ENCODE peak calls at places on chromosomes 5 and 9, in four cellular contexts. F is activated CD4-positive, alpha-beta T cell treated with anti-CD3 and anti-CD28 coated beads, Interleukin-2, amount 50 U/mL, for 4 hours; G is fibroblast of the aortic adventitia; P is NCI-H2081. Q is an unnamed sample.

GRCh38 chr5:78569441-78569840 is 79.1 kb downstream of the LHFPL2 start:
- DNase-seq in F (no peak), G (peak), P (no peak), Q (no peak)

GRCh38 chr5:128579669-128580068 is 41.6 kb upstream of the FBN2 start:
- DNase-seq in F (no peak), G (no peak), P (no peak), Q (no peak)

GRCh38 chr9:130432796-130433167 is 12.0 kb upstream of the ASS1 start:
- DNase-seq in F (no peak), G (no peak), P (no peak), Q (no peak)

GRCh38 chr5:142491260-142491659 is 166.4 kb upstream of the SPRY4 start:
- DNase-seq in F (no peak), G (no peak), P (no peak), Q (no peak)

GRCh38 chr5:179326176-179326997 is 18.9 kb downstream of the ADAMTS2 start:
- DNase-seq in F (no peak), G (peak), P (no peak), Q (no peak)

GRCh38 chr5:132215329-132215728 is 12.3 kb downstream of the P4HA2 start:
- DNase-seq in F (no peak), G (peak), P (no peak), Q (peak)

GRCh38 chr5:74864823-74865222 is 1.4 kb downstream of the FAM169A start:
- DNase-seq in F (no peak), G (no peak), P (no peak), Q (peak)

GRCh38 chr5:91206734-91207133 is 176.4 kb downstream of the ARRDC3 start:
- DNase-seq in F (no peak), G (peak), P (no peak), Q (no peak)

GRCh38 chr5:134115806-134116175 is 1.3 kb downstream of the TCF7 start:
- DNase-seq in F (no peak), G (no peak), P (no peak), Q (no peak)

GRCh38 chr9:6681957-6682501 is 36.5 kb upstream of the GLDC start:
- DNase-seq in F (no peak), G (no peak), P (no peak), Q (no peak)

GRCh38 chr9:127741831-127742434 is 6.8 kb upstream of the TOR2A start:
- DNase-seq in F (no peak), G (no peak), P (no peak), Q (no peak)

GRCh38 chr9:124662561-124662960 is 108.5 kb downstream of the NR6A1 start:
- DNase-seq in F (no peak), G (no peak), P (no peak), Q (no peak)

GRCh38 chr5:157864067-157864466 is 5.1 kb upstream of the CLINT1 start:
- DNase-seq in F (no peak), G (no peak), P (no peak), Q (no peak)

GRCh38 chr5:7000316-7000715 is 287.1 kb downstream of the TENT4A start:
- DNase-seq in F (no peak), G (no peak), P (no peak), Q (no peak)

GRCh38 chr5:76303917-76304316 is 99.2 kb upstream of the IQGAP2 start:
- DNase-seq in F (peak), G (no peak), P (peak), Q (no peak)

GRCh38 chr9:120475341-120475740 is 104.6 kb downstream of the CDK5RAP2 start:
- DNase-seq in F (no peak), G (peak), P (no peak), Q (no peak)

GRCh38 chr9:72384710-72385475 is 19.9 kb upstream of the ZFAND5 start:
- DNase-seq in F (no peak), G (no peak), P (no peak), Q (no peak)

GRCh38 chr5:73814234-73814846 is 188.3 kb downstream of the ARHGEF28 start:
- DNase-seq in F (no peak), G (no peak), P (no peak), Q (no peak)

GRCh38 chr5:132747693-132748440 is 641 bp downstream of the CCNI2 start:
- DNase-seq in F (peak), G (no peak), P (no peak), Q (peak)

GRCh38 chr5:652023-652515 is 39.9 kb downstream of the CEP72 start:
- DNase-seq in F (no peak), G (no peak), P (no peak), Q (no peak)

GRCh38 chr5:124438390-124439380 is 307.8 kb downstream of the ZNF608 start:
- DNase-seq in F (no peak), G (no peak), P (peak), Q (no peak)

GRCh38 chr5:36870399-36871040 is 6.0 kb upstream of the NIPBL start:
- DNase-seq in F (no peak), G (peak), P (peak), Q (peak)

GRCh38 chr5:16889203-16889971 is 46.7 kb downstream of the MYO10 start:
- DNase-seq in F (no peak), G (peak), P (no peak), Q (peak)

GRCh38 chr5:93622240-93622885 is 39.3 kb downstream of the NR2F1 start:
- DNase-seq in F (no peak), G (no peak), P (peak), Q (no peak)

Q was measured in LoVo.